ENCODE peak calls at places on chromosomes 13 and 19, in seven cellular contexts. One of them, this sample, is unnamed. For H3K4me1, the result is how much of the 10 kb centered on the place peaks cover.

GRCh38 chr19:46574533-46574932 is 26.6 kb upstream of the CALM3 start:
- DNase-seq in thoracic aorta: no peak
- DNase-seq in left lung: no peak
- DNase-seq in suprapubic skin: no peak
- DNase-seq in colonic mucosa: no peak
- DNase-seq in body of pancreas: no peak
- DNase-seq in mucosa of descending colon: no peak
- DNase-seq in this sample: no peak

GRCh38 chr19:2495651-2496316 is 19.9 kb downstream of the GADD45B start:
- DNase-seq in mucosa of descending colon: peak
- DNase-seq in colonic mucosa: peak
- DNase-seq in body of pancreas: peak
- DNase-seq in suprapubic skin: no peak
- DNase-seq in thoracic aorta: no peak
- DNase-seq in left lung: peak
- DNase-seq in this sample: no peak

GRCh38 chr13:48294670-48295069 is 8.9 kb upstream of the RB1 start:
- DNase-seq in suprapubic skin: no peak
- DNase-seq in mucosa of descending colon: no peak
- DNase-seq in left lung: no peak
- DNase-seq in colonic mucosa: no peak
- DNase-seq in thoracic aorta: no peak
- DNase-seq in body of pancreas: no peak
- DNase-seq in this sample: no peak

GRCh38 chr13:84925443-84925842 is 873.8 kb downstream of the SLITRK6 start:
- DNase-seq in body of pancreas: no peak
- DNase-seq in left lung: no peak
- DNase-seq in colonic mucosa: no peak
- DNase-seq in thoracic aorta: no peak
- DNase-seq in mucosa of descending colon: no peak
- DNase-seq in suprapubic skin: no peak
- DNase-seq in this sample: no peak

GRCh38 chr19:1172353-1173159 is 1.5 kb downstream of the SBNO2 start:
- DNase-seq in thoracic aorta: no peak
- DNase-seq in left lung: no peak
- DNase-seq in colonic mucosa: peak
- DNase-seq in body of pancreas: peak
- DNase-seq in mucosa of descending colon: peak
- DNase-seq in suprapubic skin: peak
- DNase-seq in this sample: peak

GRCh38 chr19:11098327-11098726 is 9.1 kb downstream of the LDLR start:
- DNase-seq in suprapubic skin: no peak
- DNase-seq in left lung: no peak
- DNase-seq in mucosa of descending colon: no peak
- DNase-seq in thoracic aorta: no peak
- DNase-seq in colonic mucosa: no peak
- DNase-seq in body of pancreas: no peak
- DNase-seq in this sample: no peak

GRCh38 chr19:401836-402535 is 7.0 kb downstream of the C2CD4C start:
- DNase-seq in mucosa of descending colon: no peak
- DNase-seq in body of pancreas: peak
- DNase-seq in suprapubic skin: peak
- DNase-seq in left lung: peak
- DNase-seq in colonic mucosa: no peak
- DNase-seq in thoracic aorta: no peak
- DNase-seq in this sample: no peak

GRCh38 chr13:37129867-37130266 is 24.4 kb upstream of the CSNK1A1L start:
- DNase-seq in left lung: no peak
- DNase-seq in mucosa of descending colon: no peak
- DNase-seq in thoracic aorta: no peak
- DNase-seq in body of pancreas: no peak
- DNase-seq in suprapubic skin: no peak
- DNase-seq in colonic mucosa: no peak
- DNase-seq in this sample: no peak

GRCh38 chr13:60396008-60396782 is 825 bp upstream of the TDRD3 start:
- DNase-seq in mucosa of descending colon: peak
- DNase-seq in suprapubic skin: peak
- DNase-seq in left lung: peak
- DNase-seq in thoracic aorta: peak
- DNase-seq in colonic mucosa: peak
- DNase-seq in body of pancreas: peak
- DNase-seq in this sample: peak

GRCh38 chr19:52662631-52663030 is 24.5 kb upstream of the ZNF83 start:
- DNase-seq in left lung: no peak
- DNase-seq in colonic mucosa: no peak
- DNase-seq in thoracic aorta: no peak
- DNase-seq in suprapubic skin: no peak
- DNase-seq in mucosa of descending colon: no peak
- DNase-seq in body of pancreas: no peak
- DNase-seq in this sample: no peak

GRCh38 chr13:98228661-98229349 is 51.7 kb upstream of the RNF113B start:
- DNase-seq in thoracic aorta: no peak
- DNase-seq in colonic mucosa: no peak
- DNase-seq in body of pancreas: no peak
- DNase-seq in suprapubic skin: no peak
- DNase-seq in left lung: no peak
- DNase-seq in mucosa of descending colon: no peak
- DNase-seq in this sample: no peak

GRCh38 chr19:4645718-4646117 is 6.4 kb downstream of the TNFAIP8L1 start:
- DNase-seq in thoracic aorta: no peak
- DNase-seq in mucosa of descending colon: no peak
- DNase-seq in suprapubic skin: no peak
- DNase-seq in colonic mucosa: no peak
- DNase-seq in body of pancreas: no peak
- DNase-seq in left lung: no peak
- DNase-seq in this sample: no peak

GRCh38 chr13:32581177-32581786 is 5.0 kb upstream of the PDS5B start:
- DNase-seq in colonic mucosa: no peak
- DNase-seq in mucosa of descending colon: no peak
- DNase-seq in body of pancreas: no peak
- DNase-seq in thoracic aorta: no peak
- DNase-seq in left lung: no peak
- DNase-seq in suprapubic skin: no peak
- DNase-seq in this sample: no peak

GRCh38 chr13:30792257-30793000 is 57.1 kb downstream of the ALOX5AP start:
- DNase-seq in mucosa of descending colon: peak
- DNase-seq in colonic mucosa: peak
- DNase-seq in suprapubic skin: no peak
- DNase-seq in left lung: peak
- DNase-seq in thoracic aorta: peak
- DNase-seq in body of pancreas: peak
- DNase-seq in this sample: peak

GRCh38 chr19:44803442-44804428 is 5.2 kb upstream of the BCAM start:
- DNase-seq in left lung: no peak
- DNase-seq in body of pancreas: no peak
- DNase-seq in thoracic aorta: no peak
- DNase-seq in colonic mucosa: no peak
- DNase-seq in suprapubic skin: no peak
- DNase-seq in mucosa of descending colon: no peak
- DNase-seq in this sample: no peak

GRCh38 chr13:30002577-30002976 is 152.2 kb upstream of the UBL3 start:
- DNase-seq in colonic mucosa: no peak
- DNase-seq in body of pancreas: no peak
- DNase-seq in left lung: no peak
- DNase-seq in suprapubic skin: no peak
- DNase-seq in mucosa of descending colon: no peak
- DNase-seq in thoracic aorta: no peak
- DNase-seq in this sample: no peak

GRCh38 chr13:89688908-89689307 is 1658.6 kb upstream of the MIR17HG start:
- DNase-seq in body of pancreas: peak
- DNase-seq in colonic mucosa: no peak
- DNase-seq in suprapubic skin: no peak
- DNase-seq in thoracic aorta: no peak
- DNase-seq in mucosa of descending colon: no peak
- DNase-seq in left lung: peak
- DNase-seq in this sample: peak

GRCh38 chr13:99996177-99996705 is 14.7 kb downstream of the ZIC2 start:
- DNase-seq in mucosa of descending colon: no peak
- DNase-seq in left lung: no peak
- DNase-seq in suprapubic skin: no peak
- DNase-seq in body of pancreas: no peak
- DNase-seq in thoracic aorta: no peak
- DNase-seq in colonic mucosa: no peak
- DNase-seq in this sample: no peak

GRCh38 chr13:108269601-108270328 is at the start of gene TNFSF13B:
- DNase-seq in left lung: peak
- DNase-seq in mucosa of descending colon: peak
- DNase-seq in body of pancreas: peak
- DNase-seq in colonic mucosa: peak
- DNase-seq in thoracic aorta: no peak
- DNase-seq in suprapubic skin: no peak
- DNase-seq in this sample: peak

GRCh38 chr13:34243396-34243795 is 425.4 kb downstream of the RFC3 start:
- DNase-seq in body of pancreas: no peak
- DNase-seq in mucosa of descending colon: no peak
- DNase-seq in suprapubic skin: no peak
- DNase-seq in thoracic aorta: no peak
- DNase-seq in colonic mucosa: no peak
- DNase-seq in left lung: no peak
- DNase-seq in this sample: no peak

GRCh38 chr13:25292301-25292700 is 5.0 kb upstream of the MTMR6 start:
- DNase-seq in suprapubic skin: no peak
- DNase-seq in colonic mucosa: peak
- DNase-seq in mucosa of descending colon: no peak
- DNase-seq in body of pancreas: no peak
- DNase-seq in thoracic aorta: no peak
- DNase-seq in left lung: no peak
- DNase-seq in this sample: no peak

DNA sequence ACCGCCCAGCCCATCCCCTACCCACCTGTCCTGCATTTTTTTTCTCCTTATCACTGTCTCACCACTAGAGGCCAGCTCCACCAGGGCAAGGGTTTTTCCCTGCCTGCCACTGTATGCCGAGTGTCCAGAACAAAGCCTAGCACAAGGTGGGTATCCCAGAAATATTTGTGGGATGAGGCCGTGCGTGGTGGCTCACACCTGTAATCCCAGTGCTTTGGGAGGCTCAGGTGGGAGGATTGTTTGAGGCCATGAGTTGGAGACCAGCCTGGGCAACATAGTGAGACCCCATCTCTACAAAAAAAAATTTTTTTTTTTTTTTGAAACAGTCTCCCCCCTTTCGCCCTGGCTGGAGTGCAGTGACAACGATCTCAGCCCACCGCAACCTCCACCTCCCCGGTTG is 2.9 kb upstream of the MRI1 start:
- DNase-seq in left lung: no peak
- DNase-seq in suprapubic skin: no peak
- DNase-seq in thoracic aorta: no peak
- DNase-seq in body of pancreas: no peak
- DNase-seq in colonic mucosa: no peak
- DNase-seq in mucosa of descending colon: no peak
- DNase-seq in this sample: no peak
- H3K4me1 ChIP-seq in left lung: under half
- H3K4me1 ChIP-seq in suprapubic skin: under half
- H3K4me1 ChIP-seq in thoracic aorta: under half
- H3K4me1 ChIP-seq in body of pancreas: under half
- H3K4me1 ChIP-seq in colonic mucosa: under half
- H3K4me1 ChIP-seq in mucosa of descending colon: under half
- H3K4me1 ChIP-seq in this sample: under half

GRCh38 chr19:49590971-49591730 is at the start of gene PRR12:
- DNase-seq in left lung: peak
- DNase-seq in body of pancreas: peak
- DNase-seq in colonic mucosa: peak
- DNase-seq in thoracic aorta: no peak
- DNase-seq in suprapubic skin: no peak
- DNase-seq in mucosa of descending colon: peak
- DNase-seq in this sample: peak

GRCh38 chr19:49591731-49592485 is 926 bp downstream of the PRR12 start:
- DNase-seq in mucosa of descending colon: peak
- DNase-seq in left lung: peak
- DNase-seq in thoracic aorta: no peak
- DNase-seq in body of pancreas: peak
- DNase-seq in colonic mucosa: peak
- DNase-seq in suprapubic skin: no peak
- DNase-seq in this sample: peak

GRCh38 chr19:49589391-49589790 is 1.6 kb upstream of the PRR12 start:
- DNase-seq in thoracic aorta: no peak
- DNase-seq in left lung: no peak
- DNase-seq in mucosa of descending colon: peak
- DNase-seq in colonic mucosa: no peak
- DNase-seq in body of pancreas: no peak
- DNase-seq in suprapubic skin: no peak
- DNase-seq in this sample: no peak

GRCh38 chr19:49588370-49589122 is 2.4 kb upstream of the PRR12 start:
- DNase-seq in mucosa of descending colon: no peak
- DNase-seq in left lung: no peak
- DNase-seq in suprapubic skin: no peak
- DNase-seq in body of pancreas: no peak
- DNase-seq in thoracic aorta: no peak
- DNase-seq in colonic mucosa: peak
- DNase-seq in this sample: no peak

GRCh38 chr19:49590071-49590970 is 661 bp upstream of the PRR12 start:
- DNase-seq in mucosa of descending colon: peak
- DNase-seq in body of pancreas: peak
- DNase-seq in thoracic aorta: peak
- DNase-seq in suprapubic skin: peak
- DNase-seq in left lung: peak
- DNase-seq in colonic mucosa: peak
- DNase-seq in this sample: peak
- TF ChIP-seq CTCF in mucosa of descending colon: peak
- TF ChIP-seq CTCF in body of pancreas: peak
- TF ChIP-seq CTCF in thoracic aorta: peak
- TF ChIP-seq CTCF in suprapubic skin: no peak
- TF ChIP-seq CTCF in left lung: no peak
- TF ChIP-seq CTCF in colonic mucosa: no peak
- TF ChIP-seq CTCF in this sample: peak

GRCh38 chr19:17562097-17562496 is 6.6 kb downstream of the COLGALT1 start:
- DNase-seq in suprapubic skin: no peak
- DNase-seq in colonic mucosa: no peak
- DNase-seq in body of pancreas: no peak
- DNase-seq in left lung: no peak
- DNase-seq in thoracic aorta: no peak
- DNase-seq in mucosa of descending colon: no peak
- DNase-seq in this sample: no peak
- H3K4me1 ChIP-seq in suprapubic skin: under half
- H3K4me1 ChIP-seq in colonic mucosa: under half
- H3K4me1 ChIP-seq in body of pancreas: under half
- H3K4me1 ChIP-seq in left lung: under half
- H3K4me1 ChIP-seq in thoracic aorta: under half
- H3K4me1 ChIP-seq in mucosa of descending colon: under half
- H3K4me1 ChIP-seq in this sample: under half

GRCh38 chr19:47813304-47813994 is 8.3 kb upstream of the CRX start:
- DNase-seq in thoracic aorta: no peak
- DNase-seq in colonic mucosa: peak
- DNase-seq in mucosa of descending colon: peak
- DNase-seq in suprapubic skin: no peak
- DNase-seq in body of pancreas: peak
- DNase-seq in left lung: peak
- DNase-seq in this sample: peak

GRCh38 chr19:47819841-47820244 is 1.9 kb upstream of the CRX start:
- DNase-seq in mucosa of descending colon: no peak
- DNase-seq in colonic mucosa: no peak
- DNase-seq in left lung: no peak
- DNase-seq in suprapubic skin: no peak
- DNase-seq in thoracic aorta: no peak
- DNase-seq in body of pancreas: no peak
- DNase-seq in this sample: no peak

DNA sequence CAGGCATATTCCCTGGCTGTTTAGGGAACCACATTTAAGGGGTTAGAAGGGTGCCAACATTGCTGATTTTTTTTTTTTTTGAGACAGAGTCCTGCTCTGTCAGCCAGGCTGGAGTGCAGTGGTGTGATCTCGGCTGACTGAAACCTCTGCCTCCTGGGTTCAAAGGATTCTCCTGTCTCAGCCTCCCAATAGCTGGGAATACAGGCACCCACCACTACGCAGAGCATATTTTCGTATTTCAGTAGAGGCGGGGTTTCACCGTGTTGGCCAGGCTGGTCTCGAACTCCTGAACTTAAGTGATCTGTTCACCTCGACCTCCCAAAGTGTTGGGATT is 7.8 kb upstream of the CRX start:
- DNase-seq in suprapubic skin: no peak
- DNase-seq in mucosa of descending colon: no peak
- DNase-seq in body of pancreas: no peak
- DNase-seq in thoracic aorta: no peak
- DNase-seq in colonic mucosa: no peak
- DNase-seq in left lung: no peak
- DNase-seq in this sample: no peak
- TF ChIP-seq CTCF in suprapubic skin: no peak
- TF ChIP-seq CTCF in mucosa of descending colon: no peak
- TF ChIP-seq CTCF in body of pancreas: no peak
- TF ChIP-seq CTCF in thoracic aorta: no peak
- TF ChIP-seq CTCF in colonic mucosa: peak
- TF ChIP-seq CTCF in left lung: no peak
- TF ChIP-seq CTCF in this sample: no peak